ENCODE peak calls at places on chromosomes 3 and 15, in seven cellular contexts. W is WERI-Rb-1, B is fibroblast of pulmonary artery, Y is stomach, O is thyroid gland, L is adrenal gland, X is heart left ventricle. Z is an unnamed sample.

GRCh38 chr3:43391621-43392020 is 105.3 kb downstream of the SNRK start:
- DNase-seq in W (no peak), B (no peak), Y (no peak), O (no peak), L (no peak), X (no peak), Z (no peak)

GRCh38 chr15:58189148-58189811 is 51.1 kb downstream of the AQP9 start:
- DNase-seq in W (no peak), B (no peak), Y (no peak), O (no peak), L (no peak), X (no peak), Z (no peak)

GRCh38 chr3:42014443-42014945 is 52.6 kb upstream of the ULK4 start:
- DNase-seq in W (no peak), B (peak), Y (no peak), O (peak), L (peak), X (peak), Z (no peak)

GRCh38 chr15:60717008-60717407 is 238.1 kb upstream of the ICE2 start:
- DNase-seq in W (no peak), B (no peak), Y (no peak), O (no peak), L (no peak), X (no peak), Z (no peak)

GRCh38 chr3:174125267-174125844 is 727.8 kb downstream of the NLGN1 start:
- DNase-seq in W (peak), B (peak), Y (no peak), O (peak), L (no peak), X (peak), Z (no peak)

GRCh38 chr3:44323341-44323955 is 15.1 kb upstream of the TCAIM start:
- DNase-seq in W (peak), B (peak), Y (peak), O (peak), L (peak), X (peak), Z (peak)

GRCh38 chr3:171044828-171045793 is 18.6 kb upstream of the SLC2A2 start:
- DNase-seq in W (no peak), B (peak), Y (no peak), O (no peak), L (no peak), X (no peak), Z (no peak)

GRCh38 chr3:140717915-140718314 is 40.1 kb downstream of the TRIM42 start:
- DNase-seq in W (no peak), B (no peak), Y (no peak), O (no peak), L (no peak), X (no peak), Z (no peak)

GRCh38 chr15:51312754-51313390 is 25.5 kb downstream of the CYP19A1 start:
- DNase-seq in W (no peak), B (peak), Y (no peak), O (no peak), L (no peak), X (no peak), Z (no peak)

GRCh38 chr3:106714400-106714799 is 662.8 kb upstream of the CCDC54 start:
- DNase-seq in W (no peak), B (no peak), Y (no peak), O (no peak), L (no peak), X (no peak), Z (no peak)

GRCh38 chr3:54771050-54771449 is 156.8 kb downstream of the LRTM1 start:
- DNase-seq in W (no peak), B (no peak), Y (no peak), O (no peak), L (no peak), X (no peak), Z (no peak)

GRCh38 chr3:20511863-20512262 is 325.9 kb upstream of the SGO1 start:
- DNase-seq in W (peak), B (peak), Y (no peak), O (no peak), L (peak), X (no peak), Z (no peak)

GRCh38 chr3:63874769-63875168 is 11.1 kb downstream of the ATXN7 start:
- DNase-seq in W (no peak), B (no peak), Y (no peak), O (no peak), L (no peak), X (no peak), Z (no peak)

GRCh38 chr3:53342353-53342752 is 5.0 kb downstream of the DCP1A start:
- DNase-seq in W (no peak), B (peak), Y (peak), O (peak), L (peak), X (peak), Z (no peak)

GRCh38 chr15:65833501-65834220 is 35.6 kb upstream of the RAB11A start:
- DNase-seq in W (peak), B (no peak), Y (peak), O (peak), L (peak), X (peak), Z (no peak)

GRCh38 chr3:40310690-40311089 is 1.2 kb downstream of the EIF1B start:
- DNase-seq in W (no peak), B (peak), Y (no peak), O (no peak), L (no peak), X (no peak), Z (no peak)

GRCh38 chr3:42667523-42668402 is 14.3 kb downstream of the ZBTB47 start:
- DNase-seq in W (peak), B (no peak), Y (no peak), O (no peak), L (no peak), X (no peak), Z (peak)

GRCh38 chr15:69498282-69498681 is 45.7 kb downstream of the RPLP1 start:
- DNase-seq in W (no peak), B (no peak), Y (no peak), O (no peak), L (no peak), X (no peak), Z (no peak)

GRCh38 chr3:73535935-73536334 is 88.8 kb downstream of the PDZRN3 start:
- DNase-seq in W (no peak), B (no peak), Y (no peak), O (no peak), L (no peak), X (no peak), Z (no peak)

GRCh38 chr3:150736903-150737832 is 25.8 kb downstream of the SIAH2 start:
- DNase-seq in W (no peak), B (peak), Y (no peak), O (no peak), L (peak), X (no peak), Z (no peak)

GRCh38 chr3:194906970-194907629 is 221.4 kb downstream of the FAM43A start:
- DNase-seq in W (no peak), B (no peak), Y (no peak), O (no peak), L (no peak), X (no peak), Z (no peak)

GRCh38 chr3:39724233-39724846 is 85.1 kb upstream of the MYRIP start:
- DNase-seq in W (no peak), B (peak), Y (no peak), O (no peak), L (no peak), X (no peak), Z (no peak)

GRCh38 chr3:52402101-52402521 is 42.8 kb downstream of the SEMA3G start:
- DNase-seq in W (no peak), B (no peak), Y (no peak), O (no peak), L (no peak), X (no peak), Z (peak)

GRCh38 chr15:85579957-85580694 is 199.7 kb downstream of the AKAP13 start:
- DNase-seq in W (no peak), B (peak), Y (peak), O (no peak), L (peak), X (peak), Z (no peak)

GRCh38 chr3:37645801-37646380 is 215.8 kb upstream of the CTDSPL start:
- DNase-seq in W (no peak), B (no peak), Y (no peak), O (peak), L (peak), X (peak), Z (no peak)

GRCh38 chr3:94303897-94304296 is 241.0 kb downstream of the NSUN3 start:
- DNase-seq in W (no peak), B (peak), Y (no peak), O (peak), L (no peak), X (no peak), Z (no peak)

GRCh38 chr3:112351823-112352222 is 18.9 kb downstream of the CD200 start:
- DNase-seq in W (no peak), B (no peak), Y (no peak), O (no peak), L (no peak), X (no peak), Z (no peak)

GRCh38 chr3:16147226-16147625 is 27.3 kb upstream of the GALNT15 start:
- DNase-seq in W (no peak), B (peak), Y (no peak), O (no peak), L (no peak), X (no peak), Z (no peak)

GRCh38 chr3:55512586-55513343 is 25.7 kb upstream of the WNT5A start:
- DNase-seq in W (no peak), B (no peak), Y (no peak), O (no peak), L (no peak), X (no peak), Z (no peak)

GRCh38 chr3:100033814-100034490 is 80.3 kb downstream of the FILIP1L start:
- DNase-seq in W (no peak), B (no peak), Y (no peak), O (no peak), L (no peak), X (no peak), Z (no peak)

GRCh38 chr3:15287565-15288330 is 44.6 kb downstream of the SH3BP5 start:
- DNase-seq in W (no peak), B (peak), Y (peak), O (no peak), L (peak), X (peak), Z (no peak)

GRCh38 chr3:121463745-121464144 is 82.0 kb downstream of the POLQ start:
- DNase-seq in W (no peak), B (no peak), Y (no peak), O (no peak), L (no peak), X (no peak), Z (no peak)

GRCh38 chr3:103698646-103699045 is 1263.8 kb downstream of the ZPLD1 start:
- DNase-seq in W (no peak), B (no peak), Y (no peak), O (no peak), L (no peak), X (no peak), Z (no peak)

GRCh38 chr3:103693831-103694230 is 1259.0 kb downstream of the ZPLD1 start:
- DNase-seq in W (no peak), B (no peak), Y (no peak), O (no peak), L (no peak), X (no peak), Z (no peak)

GRCh38 chr3:103699228-103699627 is 1264.4 kb downstream of the ZPLD1 start:
- DNase-seq in W (no peak), B (no peak), Y (no peak), O (no peak), L (no peak), X (no peak), Z (no peak)
- TF ChIP-seq CTCF in W (no peak), B (no peak), Y (no peak), O (no peak), L (no peak), X (no peak), Z (no peak)

GRCh38 chr3:13528217-13528801 is 20.6 kb upstream of the FBLN2 start:
- DNase-seq in W (peak), B (peak), Y (no peak), O (no peak), L (no peak), X (no peak), Z (no peak)
- TF ChIP-seq CTCF in W (peak), B (peak), Y (no peak), O (no peak), L (no peak), X (no peak), Z (peak)

DNA sequence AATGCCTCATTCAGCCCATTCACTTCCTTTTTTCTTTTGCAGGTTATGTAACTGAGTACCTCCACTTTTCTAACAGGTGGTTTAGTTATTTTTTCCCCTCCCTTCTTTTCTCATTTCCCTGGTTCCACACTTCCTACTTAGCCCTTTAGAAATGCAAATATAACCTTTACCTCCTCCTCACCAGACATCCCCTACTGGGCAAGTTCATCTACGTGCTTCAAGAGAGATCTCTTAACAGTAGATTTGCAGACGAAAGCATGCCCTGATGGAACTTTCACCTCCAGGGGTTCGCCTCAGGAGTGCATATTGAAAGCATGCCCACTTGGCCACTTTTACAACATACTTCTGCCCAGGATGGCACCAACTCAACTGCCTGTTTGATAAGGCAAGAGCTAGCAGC is 314.1 kb upstream of the LRRC3B start:
- DNase-seq in W (no peak), B (no peak), Y (no peak), O (no peak), L (no peak), X (no peak), Z (no peak)
- TF ChIP-seq CTCF in W (no peak), B (no peak), Y (no peak), O (no peak), L (no peak), X (no peak), Z (no peak)

GRCh38 chr3:136751259-136752045 is 726 bp downstream of the STAG1 start:
- DNase-seq in W (peak), B (peak), Y (peak), O (peak), L (peak), X (peak), Z (peak)

GRCh38 chr3:136750922-136751258 is 1.3 kb downstream of the STAG1 start:
- DNase-seq in W (no peak), B (peak), Y (no peak), O (no peak), L (no peak), X (no peak), Z (no peak)

GRCh38 chr3:136752046-136752326 is 192 bp downstream of the STAG1 start:
- DNase-seq in W (no peak), B (no peak), Y (no peak), O (no peak), L (no peak), X (no peak), Z (no peak)

GRCh38 chr3:136749106-136749505 is 3.1 kb downstream of the STAG1 start:
- DNase-seq in W (no peak), B (no peak), Y (no peak), O (no peak), L (no peak), X (no peak), Z (no peak)

DNA sequence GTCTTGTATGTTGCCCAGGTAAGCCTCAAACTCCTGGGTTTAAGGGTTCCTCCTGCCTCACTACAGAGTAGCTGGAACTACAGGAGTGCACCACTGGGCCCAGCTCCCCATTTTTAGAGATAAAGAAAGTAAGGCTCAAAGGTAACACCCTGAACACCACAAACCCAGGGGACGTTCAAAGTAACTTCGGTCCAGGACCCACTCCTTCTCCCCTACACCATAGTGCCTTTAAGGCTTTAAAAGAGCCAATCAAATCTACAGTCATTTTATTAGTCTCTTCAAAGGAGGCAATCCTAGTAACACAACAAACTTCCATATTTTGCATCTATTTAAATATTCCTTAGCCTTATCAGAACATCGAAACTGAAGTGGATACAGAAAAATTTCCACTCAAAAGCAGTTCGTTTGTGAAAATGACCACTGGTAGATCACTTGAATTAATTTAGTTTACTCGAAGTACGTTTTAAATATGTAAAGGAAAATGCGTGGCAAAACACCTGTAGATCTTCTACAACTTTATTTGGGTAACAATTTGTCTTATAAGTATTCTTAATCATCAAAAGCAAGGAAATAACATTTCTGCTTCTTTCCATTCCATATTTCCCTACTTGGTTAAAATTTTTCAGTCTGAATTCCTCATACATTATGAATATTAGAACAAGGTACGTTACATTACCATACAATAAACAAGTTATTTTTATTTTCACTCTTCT is 1.8 kb downstream of the STAG1 start:
- DNase-seq in W (no peak), B (peak), Y (no peak), O (no peak), L (no peak), X (no peak), Z (no peak)
- TF ChIP-seq CTCF in W (no peak), B (no peak), Y (no peak), O (no peak), L (no peak), X (no peak), Z (no peak)

GRCh38 chr15:89893696-89894450 is at the start of gene AP3S2:
- DNase-seq in W (peak), B (peak), Y (peak), O (peak), L (peak), X (peak), Z (peak)

GRCh38 chr15:89883518-89883917 is 10.3 kb downstream of the AP3S2 start:
- DNase-seq in W (no peak), B (no peak), Y (no peak), O (no peak), L (no peak), X (no peak), Z (no peak)

GRCh38 chr15:89893027-89893426 is 767 bp downstream of the AP3S2 start:
- DNase-seq in W (no peak), B (peak), Y (no peak), O (no peak), L (no peak), X (no peak), Z (no peak)

GRCh38 chr15:89885611-89886010 is 8.2 kb downstream of the AP3S2 start:
- DNase-seq in W (no peak), B (no peak), Y (no peak), O (no peak), L (no peak), X (no peak), Z (no peak)

DNA sequence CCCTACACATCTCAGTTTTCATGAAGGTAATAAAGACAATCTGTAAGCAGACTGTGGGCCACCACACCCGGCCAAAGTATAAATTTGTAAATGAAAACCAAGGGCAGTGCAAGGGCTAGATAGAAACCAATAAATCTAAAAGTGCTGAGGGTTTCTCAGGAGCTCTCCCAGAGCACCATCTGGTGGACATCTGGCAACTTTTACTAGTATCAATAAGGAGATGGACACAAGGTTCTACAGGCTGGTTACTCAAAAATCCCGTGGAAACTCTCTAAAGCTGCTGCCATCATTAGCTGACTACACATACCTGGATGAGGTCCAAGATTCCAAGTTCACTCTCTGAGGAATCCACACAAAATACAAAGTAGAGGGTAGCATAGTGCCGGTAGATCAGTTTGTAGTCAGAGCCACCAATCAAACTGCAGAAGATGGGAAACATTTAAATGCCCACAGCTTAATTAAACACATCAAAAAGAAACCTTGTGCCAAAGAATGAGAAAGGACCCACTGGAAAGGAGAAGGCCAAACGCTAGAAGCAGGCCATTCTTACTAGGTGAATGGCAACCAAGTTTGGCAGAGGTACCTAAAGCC is 5.5 kb downstream of the AP3S2 start:
- DNase-seq in W (peak), B (peak), Y (no peak), O (no peak), L (no peak), X (no peak), Z (no peak)
- TF ChIP-seq CTCF in W (peak), B (peak), Y (peak), O (peak), L (peak), X (peak), Z (no peak)

Z was measured in glutamatergic neuron.